ENCODE peak calls at places on chromosomes 1 and 21, in eight cellular contexts. One of them, this sample, is unnamed.

GRCh38 chr1:165629848-165630628 is 996 bp upstream of the MGST3 start:
- DNase-seq in RWPE1: no peak
- DNase-seq in T-cell: no peak
- DNase-seq in Peyer's patch: no peak
- DNase-seq in left lung: no peak
- DNase-seq in NCI-H2107: no peak
- DNase-seq in stimulated activated naive B cell treated with anti-CD40 and anti-IgM and Interleukin-4, amounts not matched to agents 10 μg/mL and 1 μg/mL and 100 μg/mL, for 72 hours: no peak
- DNase-seq in foreskin keratinocyte: no peak
- DNase-seq in this sample: no peak

GRCh38 chr1:170309389-170310013 is 163.7 kb downstream of the NTMT2 start:
- DNase-seq in RWPE1: no peak
- DNase-seq in T-cell: no peak
- DNase-seq in Peyer's patch: no peak
- DNase-seq in left lung: peak
- DNase-seq in NCI-H2107: no peak
- DNase-seq in stimulated activated naive B cell treated with anti-CD40 and anti-IgM and Interleukin-4, amounts not matched to agents 10 μg/mL and 1 μg/mL and 100 μg/mL, for 72 hours: no peak
- DNase-seq in foreskin keratinocyte: peak
- DNase-seq in this sample: no peak

GRCh38 chr1:66618390-66618789 is 84.4 kb downstream of the SGIP1 start:
- DNase-seq in RWPE1: no peak
- DNase-seq in T-cell: no peak
- DNase-seq in Peyer's patch: no peak
- DNase-seq in left lung: no peak
- DNase-seq in NCI-H2107: no peak
- DNase-seq in stimulated activated naive B cell treated with anti-CD40 and anti-IgM and Interleukin-4, amounts not matched to agents 10 μg/mL and 1 μg/mL and 100 μg/mL, for 72 hours: no peak
- DNase-seq in foreskin keratinocyte: no peak
- DNase-seq in this sample: no peak

GRCh38 chr1:167683641-167684502 is 37.9 kb upstream of the MPZL1 start:
- DNase-seq in RWPE1: no peak
- DNase-seq in T-cell: no peak
- DNase-seq in Peyer's patch: no peak
- DNase-seq in left lung: peak
- DNase-seq in NCI-H2107: no peak
- DNase-seq in stimulated activated naive B cell treated with anti-CD40 and anti-IgM and Interleukin-4, amounts not matched to agents 10 μg/mL and 1 μg/mL and 100 μg/mL, for 72 hours: no peak
- DNase-seq in foreskin keratinocyte: no peak
- DNase-seq in this sample: no peak

GRCh38 chr1:62800825-62801306 is 16.9 kb downstream of the ATG4C start:
- DNase-seq in RWPE1: no peak
- DNase-seq in T-cell: no peak
- DNase-seq in Peyer's patch: no peak
- DNase-seq in left lung: no peak
- DNase-seq in NCI-H2107: no peak
- DNase-seq in stimulated activated naive B cell treated with anti-CD40 and anti-IgM and Interleukin-4, amounts not matched to agents 10 μg/mL and 1 μg/mL and 100 μg/mL, for 72 hours: peak
- DNase-seq in foreskin keratinocyte: peak
- DNase-seq in this sample: no peak

GRCh38 chr1:92623187-92623778 is 136.6 kb upstream of the GFI1 start:
- DNase-seq in RWPE1: no peak
- DNase-seq in T-cell: no peak
- DNase-seq in Peyer's patch: no peak
- DNase-seq in left lung: no peak
- DNase-seq in NCI-H2107: no peak
- DNase-seq in stimulated activated naive B cell treated with anti-CD40 and anti-IgM and Interleukin-4, amounts not matched to agents 10 μg/mL and 1 μg/mL and 100 μg/mL, for 72 hours: no peak
- DNase-seq in foreskin keratinocyte: no peak
- DNase-seq in this sample: no peak

GRCh38 chr1:57279909-57280666 is 143.8 kb downstream of the DAB1 start:
- DNase-seq in RWPE1: peak
- DNase-seq in T-cell: no peak
- DNase-seq in Peyer's patch: peak
- DNase-seq in left lung: no peak
- DNase-seq in NCI-H2107: no peak
- DNase-seq in stimulated activated naive B cell treated with anti-CD40 and anti-IgM and Interleukin-4, amounts not matched to agents 10 μg/mL and 1 μg/mL and 100 μg/mL, for 72 hours: no peak
- DNase-seq in foreskin keratinocyte: peak
- DNase-seq in this sample: no peak

GRCh38 chr1:76770979-76771378 is 96.3 kb upstream of the ST6GALNAC5 start:
- DNase-seq in RWPE1: no peak
- DNase-seq in T-cell: no peak
- DNase-seq in Peyer's patch: no peak
- DNase-seq in left lung: no peak
- DNase-seq in NCI-H2107: peak
- DNase-seq in stimulated activated naive B cell treated with anti-CD40 and anti-IgM and Interleukin-4, amounts not matched to agents 10 μg/mL and 1 μg/mL and 100 μg/mL, for 72 hours: no peak
- DNase-seq in foreskin keratinocyte: no peak
- DNase-seq in this sample: no peak

GRCh38 chr21:25850126-25850831 is 115.5 kb downstream of the GABPA start:
- DNase-seq in RWPE1: peak
- DNase-seq in T-cell: no peak
- DNase-seq in Peyer's patch: no peak
- DNase-seq in left lung: no peak
- DNase-seq in NCI-H2107: no peak
- DNase-seq in stimulated activated naive B cell treated with anti-CD40 and anti-IgM and Interleukin-4, amounts not matched to agents 10 μg/mL and 1 μg/mL and 100 μg/mL, for 72 hours: no peak
- DNase-seq in foreskin keratinocyte: peak
- DNase-seq in this sample: no peak

GRCh38 chr1:158016651-158017335 is 23.3 kb downstream of the KIRREL1 start:
- DNase-seq in RWPE1: peak
- DNase-seq in T-cell: no peak
- DNase-seq in Peyer's patch: no peak
- DNase-seq in left lung: no peak
- DNase-seq in NCI-H2107: no peak
- DNase-seq in stimulated activated naive B cell treated with anti-CD40 and anti-IgM and Interleukin-4, amounts not matched to agents 10 μg/mL and 1 μg/mL and 100 μg/mL, for 72 hours: no peak
- DNase-seq in foreskin keratinocyte: peak
- DNase-seq in this sample: no peak

GRCh38 chr1:230299148-230300006 is 126.8 kb downstream of the PGBD5 start:
- DNase-seq in RWPE1: no peak
- DNase-seq in T-cell: no peak
- DNase-seq in Peyer's patch: peak
- DNase-seq in left lung: peak
- DNase-seq in NCI-H2107: peak
- DNase-seq in stimulated activated naive B cell treated with anti-CD40 and anti-IgM and Interleukin-4, amounts not matched to agents 10 μg/mL and 1 μg/mL and 100 μg/mL, for 72 hours: no peak
- DNase-seq in foreskin keratinocyte: no peak
- DNase-seq in this sample: no peak

GRCh38 chr1:234716907-234717375 is 107.0 kb upstream of the IRF2BP2 start:
- DNase-seq in RWPE1: no peak
- DNase-seq in T-cell: no peak
- DNase-seq in Peyer's patch: no peak
- DNase-seq in left lung: no peak
- DNase-seq in NCI-H2107: no peak
- DNase-seq in stimulated activated naive B cell treated with anti-CD40 and anti-IgM and Interleukin-4, amounts not matched to agents 10 μg/mL and 1 μg/mL and 100 μg/mL, for 72 hours: no peak
- DNase-seq in foreskin keratinocyte: no peak
- DNase-seq in this sample: no peak

GRCh38 chr1:53257454-53258081 is 19.2 kb upstream of the MAGOH start:
- DNase-seq in RWPE1: no peak
- DNase-seq in T-cell: no peak
- DNase-seq in Peyer's patch: no peak
- DNase-seq in left lung: no peak
- DNase-seq in NCI-H2107: no peak
- DNase-seq in stimulated activated naive B cell treated with anti-CD40 and anti-IgM and Interleukin-4, amounts not matched to agents 10 μg/mL and 1 μg/mL and 100 μg/mL, for 72 hours: no peak
- DNase-seq in foreskin keratinocyte: no peak
- DNase-seq in this sample: no peak

GRCh38 chr1:210292276-210292851 is 36.3 kb upstream of the HHAT start:
- DNase-seq in RWPE1: peak
- DNase-seq in T-cell: no peak
- DNase-seq in Peyer's patch: peak
- DNase-seq in left lung: peak
- DNase-seq in NCI-H2107: peak
- DNase-seq in stimulated activated naive B cell treated with anti-CD40 and anti-IgM and Interleukin-4, amounts not matched to agents 10 μg/mL and 1 μg/mL and 100 μg/mL, for 72 hours: peak
- DNase-seq in foreskin keratinocyte: peak
- DNase-seq in this sample: peak